ENCODE peak calls at places on chromosome 4, in four cellular contexts. P is NCI-H446 treated with DMSO at 0.1 percent for 48 hours, C is coronary artery, U is HFF-Myc. K is an unnamed sample.

GRCh38 chr4:88779431-88779830 is 81.8 kb upstream of the NAP1L5 start:
- DNase-seq in P (no peak), C (no peak), U (no peak), K (no peak)

GRCh38 chr4:135917016-135917415 is 1615.3 kb downstream of the PCDH18 start:
- DNase-seq in P (peak), C (no peak), U (no peak), K (no peak)

GRCh38 chr4:62717144-62717543 is 1517.0 kb downstream of the ADGRL3 start:
- DNase-seq in P (no peak), C (no peak), U (no peak), K (no peak)

GRCh38 chr4:40840985-40841571 is 91.3 kb downstream of the NSUN7 start:
- DNase-seq in P (no peak), C (no peak), U (peak), K (peak)

GRCh38 chr4:2042207-2042946 is 16.8 kb upstream of the NAT8L start:
- DNase-seq in P (no peak), C (no peak), U (no peak), K (peak)

GRCh38 chr4:39291686-39292085 is 74.5 kb downstream of the RFC1 start:
- DNase-seq in P (no peak), C (no peak), U (no peak), K (no peak)

GRCh38 chr4:7332216-7333023 is 102.3 kb downstream of the PSAPL1 start:
- DNase-seq in P (no peak), C (no peak), U (no peak), K (no peak)

GRCh38 chr4:138392751-138393308 is 150.7 kb upstream of the SLC7A11 start:
- DNase-seq in P (no peak), C (no peak), U (no peak), K (no peak)

GRCh38 chr4:74292111-74292870 is 16.0 kb upstream of the EPGN start:
- DNase-seq in P (no peak), C (no peak), U (no peak), K (no peak)

GRCh38 chr4:71004281-71004851 is 10.9 kb downstream of the DCK start:
- DNase-seq in P (no peak), C (no peak), U (no peak), K (no peak)

GRCh38 chr4:168153596-168154440 is 61.5 kb downstream of the ANXA10 start:
- DNase-seq in P (peak), C (no peak), U (peak), K (peak)

GRCh38 chr4:161815841-161816240 is 348.0 kb downstream of the FSTL5 start:
- DNase-seq in P (no peak), C (no peak), U (no peak), K (no peak)

GRCh38 chr4:152050098-152050497 is 289.3 kb upstream of the GATB start:
- DNase-seq in P (no peak), C (no peak), U (no peak), K (no peak)

GRCh38 chr4:61175495-61175894 is 24.6 kb upstream of the ADGRL3 start:
- DNase-seq in P (no peak), C (no peak), U (no peak), K (no peak)

GRCh38 chr4:86155766-86156165 is 204.1 kb downstream of the MAPK10 start:
- DNase-seq in P (no peak), C (no peak), U (no peak), K (no peak)

GRCh38 chr4:135575041-135575440 is 1373.5 kb upstream of the PABPC4L start:
- DNase-seq in P (no peak), C (no peak), U (no peak), K (no peak)

GRCh38 chr4:46123872-46124755 is at the start of gene GABRG1:
- DNase-seq in P (no peak), C (no peak), U (no peak), K (no peak)

GRCh38 chr4:96504386-96504785 is 664.5 kb downstream of the PDHA2 start:
- DNase-seq in P (no peak), C (no peak), U (no peak), K (no peak)

GRCh38 chr4:181688886-181689285 is 554.3 kb upstream of the TENM3 start:
- DNase-seq in P (no peak), C (no peak), U (no peak), K (no peak)

GRCh38 chr4:124105212-124105611 is 607.3 kb downstream of the ANKRD50 start:
- DNase-seq in P (no peak), C (no peak), U (no peak), K (no peak)

GRCh38 chr4:134132086-134132783 is 69.4 kb downstream of the PABPC4L start:
- DNase-seq in P (no peak), C (no peak), U (no peak), K (no peak)

GRCh38 chr4:24693636-24694035 is 101.7 kb upstream of the SOD3 start:
- DNase-seq in P (no peak), C (no peak), U (no peak), K (no peak)

GRCh38 chr4:158496030-158496741 is 25.5 kb upstream of the RXFP1 start:
- DNase-seq in P (no peak), C (no peak), U (no peak), K (peak)

K was measured in colonic mucosa.